ENCODE peak calls at places on chromosomes 12 and 14, in eight cellular contexts. Y is right lobe of liver; O is heart left ventricle; I is breast epithelium; V is CD8-positive, alpha-beta T cell; B is cardiac muscle cell; T is lower lobe of right lung; L is spleen. X is an unnamed sample.

GRCh38 chr12:26153421-26154154 is 28.8 kb upstream of the BHLHE41 start:
- DNase-seq in Y (no peak), O (peak; percentile 30), I (no peak), V (no peak), B (peak; percentile 14), T (no peak), L (no peak), X (no peak)

GRCh38 chr12:123120452-123121166 is 30.3 kb downstream of the PITPNM2 start:
- DNase-seq in Y (no peak), O (peak; percentile 58), I (no peak), V (no peak), B (no peak), T (no peak), L (no peak), X (no peak)

GRCh38 chr14:96089401-96089800 is 50.2 kb downstream of the C14orf132 start:
- DNase-seq in Y (no peak), O (no peak), I (no peak), V (no peak), B (no peak), T (no peak), L (peak; percentile 44), X (peak; percentile 58)

GRCh38 chr12:104166465-104166864 is 28.5 kb upstream of the NFYB start:
- DNase-seq in Y (no peak), O (peak; percentile 43), I (no peak), V (no peak), B (no peak), T (no peak), L (no peak), X (no peak)

GRCh38 chr14:94394594-94395305 is 6.3 kb upstream of the SERPINA1 start:
- DNase-seq in Y (peak; percentile 76), O (peak; percentile 46), I (no peak), V (no peak), B (no peak), T (peak; percentile 76), L (peak; percentile 83), X (no peak)

GRCh38 chr14:42930058-42930457 is 1323.4 kb downstream of the LRFN5 start:
- DNase-seq in Y (no peak), O (peak; percentile 46), I (no peak), V (no peak), B (peak; percentile 8), T (no peak), L (peak; percentile 55), X (no peak)

GRCh38 chr12:3964404-3964803 is 91.2 kb upstream of the PARP11 start:
- DNase-seq in Y (no peak), O (no peak), I (no peak), V (no peak), B (peak; percentile 40), T (no peak), L (no peak), X (no peak)

GRCh38 chr14:93946104-93946503 is 19.0 kb downstream of the FAM181A start:
- DNase-seq in Y (no peak), O (no peak), I (no peak), V (no peak), B (no peak), T (no peak), L (no peak), X (no peak)

GRCh38 chr12:40137252-40137651 is 31.4 kb upstream of the SLC2A13 start:
- DNase-seq in Y (no peak), O (no peak), I (no peak), V (no peak), B (no peak), T (no peak), L (no peak), X (no peak)

GRCh38 chr12:116800918-116801317 is 62.8 kb downstream of the RNFT2 start:
- DNase-seq in Y (no peak), O (no peak), I (no peak), V (no peak), B (no peak), T (no peak), L (no peak), X (no peak)

GRCh38 chr12:93720559-93720958 is 43.4 kb downstream of the CRADD start:
- DNase-seq in Y (no peak), O (no peak), I (no peak), V (no peak), B (no peak), T (no peak), L (no peak), X (no peak)

GRCh38 chr12:72493390-72493789 is 221.2 kb downstream of the TRHDE start:
- DNase-seq in Y (no peak), O (no peak), I (no peak), V (no peak), B (no peak), T (no peak), L (no peak), X (no peak)

GRCh38 chr14:73457935-73458218 is 469 bp downstream of the NUMB start:
- DNase-seq in Y (peak; percentile 58), O (peak; percentile 65), I (peak; percentile 33), V (no peak), B (no peak), T (peak; percentile 71), L (no peak), X (peak; percentile 84)

GRCh38 chr12:2615665-2616387 is 178.9 kb upstream of the FKBP4 start:
- DNase-seq in Y (no peak), O (peak; percentile 77), I (no peak), V (no peak), B (peak; percentile 1), T (no peak), L (peak; percentile 52), X (no peak)

GRCh38 chr14:23362200-23362599 is 2.8 kb downstream of the EFS start:
- DNase-seq in Y (no peak), O (no peak), I (no peak), V (no peak), B (no peak), T (no peak), L (peak; percentile 8), X (peak; percentile 23)

GRCh38 chr12:15757553-15758255 is 31.5 kb downstream of the EPS8 start:
- DNase-seq in Y (no peak), O (no peak), I (no peak), V (no peak), B (no peak), T (no peak), L (no peak), X (no peak)

GRCh38 chr14:98114122-98114895 is 1157.7 kb downstream of the BCL11B start:
- DNase-seq in Y (no peak), O (no peak), I (no peak), V (no peak), B (no peak), T (no peak), L (no peak), X (no peak)

DNA sequence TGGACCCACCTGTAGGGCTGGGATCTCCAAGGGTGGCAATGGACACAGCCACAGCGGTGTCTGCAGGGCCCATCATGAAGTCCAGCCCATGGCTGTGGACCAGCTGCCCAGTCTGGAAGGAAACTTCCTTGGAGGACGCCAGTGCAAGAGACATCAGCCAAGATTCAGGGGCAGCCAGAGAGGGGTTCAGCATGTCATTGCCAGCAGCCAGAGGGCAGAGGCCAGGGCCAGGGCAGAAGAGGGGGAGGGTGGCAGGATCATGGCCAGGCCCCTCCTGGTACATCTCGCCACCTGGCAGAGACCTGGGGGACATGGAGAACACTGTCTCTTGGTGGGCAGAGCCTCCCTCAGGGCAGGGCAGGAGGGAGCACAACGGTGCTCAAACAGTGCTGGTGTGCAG is 10.2 kb downstream of the ANHX start:
- DNase-seq in Y (no peak), O (no peak), I (no peak), V (no peak), B (no peak), T (no peak), L (no peak), X (no peak)
- H3K4me1 ChIP-seq in Y (no peaks in the 10 kb centered on the region), O (no peaks in the 10 kb centered on the region), I (no peaks in the 10 kb centered on the region), V (no peaks in the 10 kb centered on the region), B (no peaks in the 10 kb centered on the region), T (no peaks in the 10 kb centered on the region), L (no peaks in the 10 kb centered on the region), X (no peaks in the 10 kb centered on the region)

GRCh38 chr12:113207621-113208040 is 13.6 kb upstream of the TPCN1 start:
- DNase-seq in Y (no peak), O (no peak), I (no peak), V (no peak), B (no peak), T (no peak), L (no peak), X (no peak)
- H3K27ac ChIP-seq in Y (no peak overlapping the region), O (no peak overlapping the region), I (no peak overlapping the region), V (peak overlapping the region; percentile 38), B (no peak overlapping the region), T (no peak overlapping the region), L (peak overlapping the region; percentile 86), X (no peak overlapping the region)

DNA sequence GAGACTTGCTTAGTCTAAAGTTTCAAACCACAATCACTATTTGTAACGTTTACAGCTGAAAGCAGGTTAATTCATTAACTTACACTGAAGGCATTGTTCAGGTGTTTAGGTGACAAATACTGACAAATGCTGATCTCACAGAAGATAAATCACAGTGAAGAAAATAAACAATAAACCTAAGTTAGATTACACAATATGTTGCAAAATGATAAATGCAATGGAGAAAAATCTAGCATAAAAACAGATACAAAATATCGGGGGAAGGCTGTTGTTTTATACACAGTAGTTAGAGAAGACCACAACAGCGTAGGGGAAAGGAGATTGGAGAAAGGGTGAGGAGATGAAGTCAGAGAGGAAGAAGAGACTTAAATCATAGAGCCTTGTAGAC is 3.0 kb downstream of the SCAF11 start:
- DNase-seq in Y (no peak), O (no peak), I (no peak), V (no peak), B (no peak), T (no peak), L (no peak), X (no peak)
- H3K4me1 ChIP-seq in Y (peaks cover 29% of the 10 kb centered on the region), O (peaks cover 66% of the 10 kb centered on the region), I (peaks cover 5% of the 10 kb centered on the region), V (peaks cover 72% of the 10 kb centered on the region), B (peaks cover 32% of the 10 kb centered on the region), T (peaks cover 67% of the 10 kb centered on the region), L (peaks cover 74% of the 10 kb centered on the region), X (peaks cover 51% of the 10 kb centered on the region)

GRCh38 chr14:66476964-66477363 is 9.2 kb upstream of the CCDC196 start:
- DNase-seq in Y (no peak), O (no peak), I (no peak), V (no peak), B (no peak), T (no peak), L (no peak), X (no peak)

GRCh38 chr14:66477567-66477966 is 8.6 kb upstream of the CCDC196 start:
- DNase-seq in Y (no peak), O (no peak), I (no peak), V (no peak), B (no peak), T (no peak), L (no peak), X (no peak)

GRCh38 chr14:66468778-66469367 is 17.3 kb upstream of the CCDC196 start:
- DNase-seq in Y (no peak), O (no peak), I (no peak), V (no peak), B (no peak), T (no peak), L (no peak), X (no peak)

GRCh38 chr14:66471584-66471983 is 14.6 kb upstream of the CCDC196 start:
- DNase-seq in Y (no peak), O (no peak), I (no peak), V (no peak), B (no peak), T (no peak), L (no peak), X (no peak)

DNA sequence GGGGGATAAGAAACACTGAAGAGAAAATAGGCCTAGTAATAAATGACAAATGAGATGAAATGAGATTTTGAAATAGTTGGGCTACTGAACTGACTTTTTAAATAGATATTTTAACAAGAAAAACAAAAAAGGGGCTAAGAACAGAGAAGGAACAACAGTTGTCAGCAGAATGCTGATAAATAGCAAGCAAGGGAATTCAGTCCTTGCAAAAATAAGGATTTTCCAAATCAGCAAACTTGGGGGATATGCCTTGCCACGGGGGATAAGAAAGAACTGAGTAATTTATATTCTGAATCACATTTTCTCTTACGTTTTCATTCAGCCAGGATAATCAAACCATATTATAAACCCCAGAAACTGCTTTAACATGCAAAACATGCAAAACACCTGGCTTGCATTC is 12.9 kb upstream of the CCDC196 start:
- DNase-seq in Y (no peak), O (no peak), I (no peak), V (no peak), B (no peak), T (no peak), L (no peak), X (no peak)
- H3K27ac ChIP-seq in Y (no peak overlapping the region), O (no peak overlapping the region), I (no peak overlapping the region), V (no peak overlapping the region), B (no peak overlapping the region), T (no peak overlapping the region), L (no peak overlapping the region), X (no peak overlapping the region)